ENCODE peak calls at places on chromosome 11, in six cellular contexts. D, Z, K, X, Y and S are unnamed samples.

GRCh38 chr11:113789675-113790320 is 10.2 kb downstream of the CLDN25 start:
- DNase-seq in D (no peak), Z (no peak), K (no peak), X (no peak), Y (no peak), S (no peak)

GRCh38 chr11:62612366-62613274 is at the start of the genes EML3 and ROM1:
- DNase-seq in D (peak; percentile 92), Z (peak; percentile 85), K (peak; percentile 91), X (peak; percentile 93), Y (peak; percentile 97), S (peak; percentile 58)

GRCh38 chr11:35088226-35088625 is 50.7 kb upstream of the CD44 start:
- DNase-seq in D (no peak), Z (no peak), K (no peak), X (no peak), Y (no peak), S (peak; percentile 91)

GRCh38 chr11:45796461-45796861 is 8.5 kb upstream of the SLC35C1 start:
- DNase-seq in D (no peak), Z (no peak), K (no peak), X (no peak), Y (no peak), S (no peak)

GRCh38 chr11:78535920-78536319 is 38.7 kb downstream of the NARS2 start:
- DNase-seq in D (no peak), Z (no peak), K (no peak), X (no peak), Y (no peak), S (peak; percentile 44)

GRCh38 chr11:14645247-14645912 is 1.8 kb downstream of the PDE3B start:
- DNase-seq in D (no peak), Z (peak; percentile 46), K (no peak), X (no peak), Y (no peak), S (peak; percentile 53)

GRCh38 chr11:94325681-94326080 is 21.3 kb downstream of the IZUMO1R start:
- DNase-seq in D (no peak), Z (peak; percentile 14), K (peak; percentile 70), X (peak; percentile 57), Y (peak; percentile 84), S (peak; percentile 58)

GRCh38 chr11:12157241-12157661 is 46.9 kb downstream of the MICAL2 start:
- DNase-seq in D (no peak), Z (no peak), K (no peak), X (no peak), Y (no peak), S (no peak)

GRCh38 chr11:75850787-75851186 is 35.8 kb downstream of the UVRAG start:
- DNase-seq in D (no peak), Z (no peak), K (no peak), X (no peak), Y (no peak), S (no peak)

GRCh38 chr11:114317738-114318137 is 21.5 kb downstream of the NNMT start:
- DNase-seq in D (no peak), Z (no peak), K (no peak), X (no peak), Y (peak; percentile 92), S (no peak)

DNA sequence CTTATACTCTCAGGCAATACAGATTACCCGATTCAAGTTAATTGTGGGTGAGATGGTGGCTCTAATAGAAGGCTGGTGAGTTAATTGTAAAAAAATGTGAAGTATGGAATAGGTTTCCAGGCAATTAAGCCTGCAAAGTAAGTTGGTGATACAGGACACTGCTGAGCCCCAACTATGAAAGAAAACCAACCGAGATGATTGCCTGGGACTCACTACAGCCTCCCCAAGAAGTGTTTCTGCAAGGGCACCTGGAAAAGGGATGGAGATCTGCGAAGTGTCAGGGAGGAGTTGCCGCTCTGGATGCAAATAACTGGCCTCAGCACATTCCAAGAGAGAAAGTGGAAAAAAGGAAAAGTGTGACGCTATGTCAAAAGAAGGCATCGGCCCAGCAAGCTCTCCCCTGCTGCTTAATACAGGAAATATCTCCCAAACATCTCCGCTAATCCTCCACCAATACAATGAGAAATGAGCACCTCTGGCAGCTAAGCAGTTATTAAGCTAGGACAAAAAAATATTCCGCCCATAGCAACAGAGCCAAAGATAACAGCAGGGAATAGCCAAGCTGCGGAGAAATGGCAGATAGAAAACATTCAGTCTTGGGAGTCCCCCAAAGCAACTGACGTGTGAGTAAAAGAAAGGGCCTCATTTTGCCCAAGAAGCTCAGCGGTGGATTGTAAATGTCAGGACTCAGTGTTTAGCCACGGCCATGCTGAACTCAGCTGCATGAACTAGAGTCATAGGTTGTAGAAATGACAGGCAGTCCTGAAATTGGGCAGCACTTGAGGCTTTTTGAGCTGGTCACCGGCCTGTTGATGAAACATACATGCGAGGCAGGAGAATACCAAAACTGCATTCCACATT is 133.7 kb downstream of the SNX19 start:
- DNase-seq in D (no peak), Z (no peak), K (no peak), X (no peak), Y (peak; percentile 27), S (peak; percentile 24)
- H3K4me3 ChIP-seq in D (no peak overlapping the region), Z (no peak overlapping the region), K (no peak overlapping the region), X (no peak overlapping the region), Y (no peak overlapping the region), S (no peak overlapping the region)

GRCh38 chr11:73312036-73312435 is 4.0 kb downstream of the ARHGEF17 start:
- DNase-seq in D (no peak), Z (no peak), K (no peak), X (no peak), Y (no peak), S (no peak)

GRCh38 chr11:73313652-73314051 is 5.6 kb downstream of the ARHGEF17 start:
- DNase-seq in D (no peak), Z (no peak), K (no peak), X (no peak), Y (no peak), S (no peak)

GRCh38 chr11:73314121-73314948 is 6.3 kb downstream of the ARHGEF17 start:
- DNase-seq in D (peak; percentile 51), Z (no peak), K (no peak), X (no peak), Y (peak; percentile 50), S (no peak)

GRCh38 chr11:73311394-73311869 is 3.4 kb downstream of the ARHGEF17 start:
- DNase-seq in D (no peak), Z (no peak), K (peak; percentile 27), X (no peak), Y (no peak), S (no peak)

GRCh38 chr11:73312806-73313403 is 4.8 kb downstream of the ARHGEF17 start:
- DNase-seq in D (no peak), Z (no peak), K (peak; percentile 21), X (no peak), Y (no peak), S (no peak)
- H3K4me3 ChIP-seq in D (peak overlapping the region; percentile 12), Z (no peak overlapping the region), K (no peak overlapping the region), X (no peak overlapping the region), Y (no peak overlapping the region), S (no peak overlapping the region)

GRCh38 chr11:119367661-119368120 is 13.8 kb downstream of the USP2 start:
- DNase-seq in D (no peak), Z (no peak), K (peak; percentile 53), X (no peak), Y (no peak), S (no peak)
- H3K4me3 ChIP-seq in D (no peak overlapping the region), Z (no peak overlapping the region), K (no peak overlapping the region), X (no peak overlapping the region), Y (no peak overlapping the region), S (no peak overlapping the region)

GRCh38 chr11:111367411-111368284 is 11.4 kb downstream of the POU2AF1 start:
- DNase-seq in D (no peak), Z (no peak), K (no peak), X (no peak), Y (no peak), S (peak; percentile 52)
- H3K4me3 ChIP-seq in D (no peak overlapping the region), Z (no peak overlapping the region), K (no peak overlapping the region), X (no peak overlapping the region), Y (no peak overlapping the region), S (no peak overlapping the region)